ENCODE peak calls at places on chromosome 22, in nine cellular contexts. W, B, F, G, S, T, M, X and C are unnamed samples.

GRCh38 chr22:40409613-40410113 is 39.3 kb downstream of the SGSM3 start:
- DNase-seq in W (no peak), B (no peak), F (no peak), G (no peak), S (peak), T (no peak), M (no peak), X (no peak), C (no peak)

GRCh38 chr22:48748860-48749554 is 1078.7 kb downstream of the BRD1 start:
- DNase-seq in W (no peak), B (no peak), F (no peak), G (no peak), S (peak), T (no peak), M (no peak), X (no peak), C (no peak)

GRCh38 chr22:35525687-35526332 is 14.8 kb upstream of the RASD2 start:
- DNase-seq in W (no peak), B (no peak), F (no peak), G (no peak), S (no peak), T (no peak), M (no peak), X (no peak), C (no peak)

GRCh38 chr22:30169002-30169401 is 77.6 kb downstream of the LIF start:
- DNase-seq in W (no peak), B (no peak), F (no peak), G (no peak), S (no peak), T (no peak), M (no peak), X (no peak), C (no peak)

GRCh38 chr22:43828711-43829447 is 16.8 kb upstream of the EFCAB6 start:
- DNase-seq in W (peak), B (peak), F (no peak), G (peak), S (peak), T (peak), M (no peak), X (peak), C (no peak)

GRCh38 chr22:46416537-46417267 is 81.2 kb downstream of the TRMU start:
- DNase-seq in W (no peak), B (peak), F (no peak), G (peak), S (no peak), T (no peak), M (no peak), X (no peak), C (no peak)

GRCh38 chr22:43879901-43880742 is 11.7 kb downstream of the PNPLA5 start:
- DNase-seq in W (no peak), B (no peak), F (no peak), G (no peak), S (no peak), T (no peak), M (no peak), X (no peak), C (no peak)

GRCh38 chr22:42340695-42341383 is 70.4 kb upstream of the TCF20 start:
- DNase-seq in W (peak), B (no peak), F (no peak), G (no peak), S (no peak), T (no peak), M (no peak), X (no peak), C (no peak)

GRCh38 chr22:23700706-23701105 is 9.9 kb downstream of the RGL4 start:
- DNase-seq in W (no peak), B (no peak), F (peak), G (peak), S (peak), T (peak), M (no peak), X (no peak), C (no peak)

GRCh38 chr22:27992294-27993165 is 73.5 kb upstream of the PITPNB start:
- DNase-seq in W (peak), B (no peak), F (no peak), G (no peak), S (peak), T (no peak), M (no peak), X (no peak), C (no peak)